ENCODE peak calls at places on chromosomes 4 and X, in ten cellular contexts. B, X, P, G, I, U, Z, K, Y and D are unnamed samples.

GRCh38 chr4:2820216-2820982 is 23.2 kb upstream of the ADD1 start:
- DNase-seq in K (no peak), G (no peak), Z (no peak), P (no peak), Y (no peak), B (no peak), U (no peak), X (peak; percentile 42), I (peak; percentile 66), D (no peak)

GRCh38 chr4:96606451-96606850 is 766.6 kb downstream of the PDHA2 start:
- DNase-seq in K (no peak), X (no peak), G (no peak), Y (no peak), B (no peak), U (no peak), P (no peak), Z (no peak), I (no peak), D (no peak)

GRCh38 chrX:46770817-46771163 is 11.9 kb upstream of the SLC9A7 start:
- DNase-seq in Z (peak; percentile 59), U (no peak), G (no peak), X (no peak), K (no peak), I (peak; percentile 22), B (no peak), P (no peak), Y (peak; percentile 14), D (no peak)

GRCh38 chr4:25879991-25880641 is 17.3 kb upstream of the SEL1L3 start:
- DNase-seq in X (no peak), U (no peak), Y (no peak), Z (no peak), I (no peak), G (no peak), P (peak; percentile 65), K (no peak), B (no peak), D (no peak)

GRCh38 chr4:125432078-125432477 is 117.3 kb downstream of the FAT4 start:
- DNase-seq in B (no peak), X (no peak), I (peak; percentile 83), K (no peak), P (no peak), U (no peak), Y (no peak), Z (no peak), G (no peak), D (no peak)

GRCh38 chrX:50814701-50815476 is 895 bp upstream of the SHROOM4 start:
- DNase-seq in I (no peak), X (no peak), B (no peak), K (no peak), Y (peak; percentile 59), G (no peak), P (no peak), U (peak; percentile 17), Z (no peak), D (no peak)

GRCh38 chrX:34915463-34916225 is 27.0 kb upstream of the FAM47B start:
- DNase-seq in Y (no peak), K (no peak), X (no peak), B (no peak), G (no peak), P (no peak), Z (no peak), I (no peak), U (no peak), D (no peak)

GRCh38 chr4:143424276-143424675 is 87.6 kb downstream of the GAB1 start:
- DNase-seq in U (no peak), B (no peak), X (no peak), Z (peak; percentile 34), I (no peak), G (no peak), Y (no peak), P (no peak), K (no peak), D (no peak)

GRCh38 chrX:2500681-2501151 is at the start of the genes DHRSX and ZBED1:
- DNase-seq in G (peak; percentile 53), B (peak; percentile 43), Y (no peak), K (no peak), P (peak; percentile 69), U (no peak), X (peak; percentile 66), Z (no peak), I (peak; percentile 81), D (no peak)

GRCh38 chrX:136094962-136095361 is 52.4 kb upstream of the FHL1 start:
- DNase-seq in B (no peak), G (no peak), K (no peak), I (no peak), Y (no peak), U (no peak), P (no peak), Z (no peak), X (no peak), D (no peak)

GRCh38 chr4:25547343-25547742 is 108.3 kb upstream of the SLC34A2 start:
- DNase-seq in K (no peak), G (no peak), B (no peak), X (no peak), P (no peak), I (no peak), Z (no peak), U (no peak), Y (no peak), D (no peak)

GRCh38 chrX:11105080-11105479 is 6.1 kb upstream of the HCCS start:
- DNase-seq in U (no peak), Y (peak; percentile 1), X (no peak), K (no peak), I (no peak), P (no peak), Z (no peak), G (no peak), B (no peak), D (no peak)

GRCh38 chr4:72448231-72448630 is 120.8 kb downstream of the ADAMTS3 start:
- DNase-seq in U (no peak), X (no peak), I (no peak), Y (no peak), P (no peak), K (no peak), B (no peak), G (no peak), Z (no peak), D (no peak)

GRCh38 chr4:183164963-183165362 is 65.9 kb downstream of the WWC2 start:
- DNase-seq in P (no peak), K (no peak), X (no peak), U (no peak), I (no peak), G (no peak), Y (no peak), B (no peak), Z (no peak), D (no peak)

GRCh38 chr4:88054909-88055308 is 47.5 kb downstream of the PKD2 start:
- DNase-seq in Y (peak; percentile 77), P (peak; percentile 2), U (no peak), I (peak; percentile 73), G (peak; percentile 15), X (no peak), Z (peak; percentile 38), B (peak; percentile 29), K (no peak), D (no peak)

GRCh38 chrX:13216139-13216538 is 103.7 kb downstream of the ATXN3L start:
- DNase-seq in Z (peak; percentile 20), G (no peak), B (no peak), X (no peak), Y (no peak), I (no peak), P (no peak), K (no peak), U (no peak), D (no peak)

GRCh38 chr4:112523764-112524505 is 8.0 kb upstream of the NEUROG2 start:
- DNase-seq in K (no peak), X (peak; percentile 76), U (no peak), I (peak; percentile 98), P (peak; percentile 93), Z (no peak), B (no peak), Y (no peak), G (no peak), D (no peak)

DNA sequence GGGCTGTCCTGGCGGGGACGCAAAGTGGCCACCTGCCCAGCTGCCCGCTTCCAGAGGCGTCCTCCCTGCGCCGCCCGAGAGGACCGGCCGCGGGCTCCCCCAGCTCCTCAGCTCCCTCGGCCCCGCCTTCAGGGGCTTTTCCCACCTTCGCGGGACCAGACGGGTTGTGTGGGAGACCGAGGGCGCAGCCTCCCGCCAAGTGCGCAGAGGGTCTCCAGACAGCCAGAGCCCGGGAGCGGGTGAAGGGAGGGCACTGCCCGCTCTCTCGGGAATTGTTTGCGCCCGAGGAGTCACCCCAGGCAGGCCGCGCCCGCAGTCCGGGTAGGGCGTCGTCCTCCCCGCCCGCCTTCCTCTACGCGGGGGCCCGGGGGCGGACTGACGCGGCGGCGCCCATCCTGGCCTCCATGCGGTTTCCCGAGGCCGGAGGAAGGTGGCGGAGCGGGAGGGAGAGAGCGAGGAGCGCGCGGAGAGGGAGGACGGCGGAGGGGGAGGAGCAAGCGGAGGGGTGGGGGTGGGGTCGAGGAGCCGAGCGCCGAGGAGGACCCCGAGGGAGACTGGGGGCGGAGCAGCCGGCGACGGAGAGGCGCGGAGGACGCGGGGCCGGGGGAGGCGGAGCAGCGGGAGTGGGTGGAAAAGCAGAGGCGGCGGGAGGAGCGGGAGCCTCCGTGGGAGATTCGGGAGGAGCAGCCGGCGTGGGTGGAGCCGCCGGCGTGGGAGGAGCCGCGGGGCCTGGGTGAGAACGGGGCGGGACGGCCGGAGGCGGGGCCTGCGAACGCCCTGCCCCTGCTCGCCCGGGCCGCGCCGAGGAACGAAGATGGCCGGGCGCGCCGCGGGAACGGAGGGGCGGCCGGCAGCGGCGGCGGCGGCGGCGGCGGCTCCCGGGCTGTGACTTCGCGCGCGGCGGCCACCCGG is 47.6 kb downstream of the CLDN34 start:
- DNase-seq in P (peak; percentile 77), Z (peak; percentile 67), Y (peak; percentile 87), B (peak; percentile 87), K (peak; percentile 91), I (peak; percentile 90), G (peak; percentile 89), X (peak; percentile 92), U (peak; percentile 85), D (peak; percentile 89)
- H3K27ac ChIP-seq in P (no peak overlapping the region), Z (peak overlapping the region; percentile 84), Y (peak overlapping the region; percentile 88), B (peak overlapping the region; percentile 91), K (peak overlapping the region; percentile 81), I (peak overlapping the region; percentile 63), G (peak overlapping the region; percentile 91), X (peak overlapping the region; percentile 69), U (peak overlapping the region; percentile 94), D (peak overlapping the region; percentile 92)

GRCh38 chr4:155529197-155529596 is 137.5 kb upstream of the GUCY1A1 start:
- DNase-seq in P (no peak), U (no peak), I (peak; percentile 64), G (no peak), Y (peak; percentile 74), B (no peak), K (no peak), Z (no peak), X (no peak), D (no peak)
- TF ChIP-seq CTCF in P (peak; percentile 45), U (no peak), I (peak; percentile 77), G (no peak), Y (peak; percentile 43), B (peak; percentile 10), K (no peak), Z (peak; percentile 23), X (no peak), D (no peak)

GRCh38 chr4:122890142-122890769 is 32.1 kb downstream of the NUDT6 start:
- DNase-seq in K (no peak), P (no peak), B (no peak), I (no peak), Y (peak; percentile 92), Z (no peak), G (no peak), U (no peak), X (no peak), D (no peak)
- H3K27ac ChIP-seq in K (no peak overlapping the region), P (no peak overlapping the region), B (peak overlapping the region; percentile 50), I (no peak overlapping the region), Y (peak overlapping the region; percentile 66), Z (no peak overlapping the region), G (peak overlapping the region; percentile 34), U (peak overlapping the region; percentile 39), X (no peak overlapping the region), D (peak overlapping the region; percentile 67)

GRCh38 chrX:119181491-119181890 is 53.9 kb upstream of the KIAA1210 start:
- DNase-seq in K (no peak), P (no peak), I (peak; percentile 80), X (no peak), U (no peak), B (no peak), Y (no peak), G (no peak), Z (no peak), D (no peak)
- TF ChIP-seq CTCF in K (no peak), P (peak; percentile 19), I (peak; percentile 71), X (no peak), U (no peak), B (no peak), Y (no peak), G (no peak), Z (no peak), D (no peak)